ENCODE peak calls at places on chromosome 21, in four cellular contexts. Q is PC-9, S is tibial nerve, F is upper lobe of right lung. V is an unnamed sample.

GRCh38 chr21:33598051-33598450 is 9.6 kb upstream of the DONSON start:
- DNase-seq in Q (no peak), S (no peak), F (no peak), V (no peak)

GRCh38 chr21:39189857-39190604 is 6.8 kb upstream of the PSMG1 start:
- DNase-seq in Q (no peak), S (no peak), F (no peak), V (no peak)

GRCh38 chr21:34023691-34024381 is 49.5 kb upstream of the MRPS6 start:
- DNase-seq in Q (no peak), S (no peak), F (no peak), V (no peak)

GRCh38 chr21:14545906-14546480 is at the start of gene SAMSN1:
- DNase-seq in Q (no peak), S (peak; percentile 26), F (no peak), V (peak; percentile 8)

GRCh38 chr21:20882462-20883415 is 115.5 kb upstream of the NCAM2 start:
- DNase-seq in Q (no peak), S (peak; percentile 46), F (no peak), V (peak; percentile 20)

GRCh38 chr21:16420086-16420724 is 690.4 kb downstream of the USP25 start:
- DNase-seq in Q (peak; percentile 35), S (peak; percentile 59), F (no peak), V (peak; percentile 70)

GRCh38 chr21:41170442-41170841 is 2.5 kb downstream of the BACE2 start:
- DNase-seq in Q (no peak), S (peak; percentile 18), F (no peak), V (peak; percentile 59)

GRCh38 chr21:26939532-26940181 is 27.2 kb downstream of the ADAMTS5 start:
- DNase-seq in Q (no peak), S (no peak), F (no peak), V (peak; percentile 82)

GRCh38 chr21:27425574-27425973 is 458.7 kb upstream of the ADAMTS5 start:
- DNase-seq in Q (no peak), S (no peak), F (no peak), V (no peak)

GRCh38 chr21:21199342-21200102 is 201.3 kb downstream of the NCAM2 start:
- DNase-seq in Q (no peak), S (no peak), F (no peak), V (no peak)

GRCh38 chr21:21232320-21232719 is 234.1 kb downstream of the NCAM2 start:
- DNase-seq in Q (no peak), S (no peak), F (no peak), V (peak; percentile 11)

GRCh38 chr21:38959686-38960049 is 153.9 kb downstream of the ETS2 start:
- DNase-seq in Q (no peak), S (no peak), F (no peak), V (no peak)

GRCh38 chr21:28261291-28261690 is 731.4 kb downstream of the LTN1 start:
- DNase-seq in Q (no peak), S (no peak), F (no peak), V (no peak)

GRCh38 chr21:16040601-16041000 is 310.8 kb downstream of the USP25 start:
- DNase-seq in Q (no peak), S (no peak), F (no peak), V (no peak)

GRCh38 chr21:25457411-25457810 is 149.9 kb downstream of the MRPL39 start:
- DNase-seq in Q (no peak), S (no peak), F (no peak), V (no peak)

GRCh38 chr21:46550511-46550941 is 54.4 kb downstream of the S100B start:
- DNase-seq in Q (no peak), S (no peak), F (no peak), V (no peak)

GRCh38 chr21:29117372-29117955 is 13.0 kb upstream of the MAP3K7CL start:
- DNase-seq in Q (no peak), S (no peak), F (no peak), V (no peak)

GRCh38 chr21:15309721-15310120 is 244.9 kb upstream of the NRIP1 start:
- DNase-seq in Q (no peak), S (peak; percentile 73), F (no peak), V (no peak)

GRCh38 chr21:27369962-27370578 is 403.2 kb upstream of the ADAMTS5 start:
- DNase-seq in Q (no peak), S (no peak), F (no peak), V (no peak)

GRCh38 chr21:33747420-33747819 is 105.1 kb downstream of the ITSN1 start:
- DNase-seq in Q (no peak), S (no peak), F (no peak), V (no peak)

GRCh38 chr21:23886828-23887708 is 1720.2 kb downstream of the MRPL39 start:
- DNase-seq in Q (no peak), S (no peak), F (no peak), V (no peak)

GRCh38 chr21:26845750-26846035 is 484 bp upstream of the ADAMTS1 start:
- DNase-seq in Q (no peak), S (peak; percentile 22), F (no peak), V (no peak)

GRCh38 chr21:26918318-26919065 is 48.4 kb downstream of the ADAMTS5 start:
- DNase-seq in Q (no peak), S (no peak), F (no peak), V (no peak)

GRCh38 chr21:26148071-26148470 is 22.5 kb downstream of the APP start:
- DNase-seq in Q (no peak), S (no peak), F (no peak), V (peak; percentile 86)

GRCh38 chr21:39051561-39051949 is 131.7 kb downstream of the PSMG1 start:
- DNase-seq in Q (no peak), S (no peak), F (no peak), V (no peak)

GRCh38 chr21:29056538-29057050 is 16.9 kb downstream of the CCT8 start:
- DNase-seq in Q (no peak), S (no peak), F (no peak), V (no peak)

GRCh38 chr21:14267071-14267470 is 51.1 kb downstream of the RBM11 start:
- DNase-seq in Q (no peak), S (no peak), F (no peak), V (no peak)

GRCh38 chr21:22728091-22728490 is 1729.9 kb downstream of the NCAM2 start:
- DNase-seq in Q (no peak), S (no peak), F (no peak), V (no peak)

GRCh38 chr21:33324311-33325221 is at the start of gene IFNAR1:
- DNase-seq in Q (peak; percentile 80), S (peak; percentile 99), F (peak; percentile 100), V (peak; percentile 99)

GRCh38 chr21:16156841-16157240 is 427.1 kb downstream of the USP25 start:
- DNase-seq in Q (no peak), S (no peak), F (no peak), V (no peak)

GRCh38 chr21:25790122-25790951 is 55.6 kb downstream of the GABPA start:
- DNase-seq in Q (no peak), S (peak; percentile 5), F (no peak), V (no peak)

GRCh38 chr21:33136898-33137502 is 67.1 kb downstream of the OLIG1 start:
- DNase-seq in Q (no peak), S (no peak), F (no peak), V (no peak)

GRCh38 chr21:29181799-29182470 is 51.5 kb downstream of the MAP3K7CL start:
- DNase-seq in Q (peak; percentile 88), S (no peak), F (no peak), V (no peak)

GRCh38 chr21:34197561-34197960 is 124.2 kb downstream of the MRPS6 start:
- DNase-seq in Q (no peak), S (no peak), F (no peak), V (peak; percentile 73)

GRCh38 chr21:41280115-41280919 is 36.3 kb upstream of the FAM3B start:
- DNase-seq in Q (no peak), S (peak; percentile 28), F (no peak), V (no peak)

GRCh38 chr21:27024316-27024715 is 57.4 kb upstream of the ADAMTS5 start:
- DNase-seq in Q (no peak), S (no peak), F (no peak), V (no peak)

GRCh38 chr21:16137106-16137505 is 407.3 kb downstream of the USP25 start:
- DNase-seq in Q (no peak), S (no peak), F (no peak), V (no peak)

GRCh38 chr21:38958940-38959685 is 153.4 kb downstream of the ETS2 start:
- DNase-seq in Q (no peak), S (peak; percentile 77), F (no peak), V (no peak)

GRCh38 chr21:45473496-45474322 is 68.5 kb downstream of the SLC19A1 start:
- DNase-seq in Q (no peak), S (no peak), F (no peak), V (no peak)
- TF ChIP-seq CTCF in Q (no peak), S (no peak), F (no peak), V (no peak)

GRCh38 chr21:44895859-44896258 is 22.4 kb upstream of the PTTG1IP start:
- DNase-seq in Q (no peak), S (no peak), F (no peak), V (no peak)
- H3K4me1 ChIP-seq in Q (no peaks in the 10 kb centered on the region), S (no peaks in the 10 kb centered on the region), F (peaks cover 7% of the 10 kb centered on the region), V (no peaks in the 10 kb centered on the region)

GRCh38 chr21:35562876-35563275 is 497.4 kb downstream of the SETD4 start:
- DNase-seq in Q (no peak), S (no peak), F (no peak), V (no peak)

GRCh38 chr21:35559128-35559831 is 501.0 kb downstream of the SETD4 start:
- DNase-seq in Q (no peak), S (no peak), F (no peak), V (no peak)

GRCh38 chr21:35563885-35564451 is 496.4 kb downstream of the SETD4 start:
- DNase-seq in Q (no peak), S (peak; percentile 24), F (no peak), V (peak; percentile 20)

GRCh38 chr21:35559881-35560280 is 500.4 kb downstream of the SETD4 start:
- DNase-seq in Q (no peak), S (no peak), F (no peak), V (no peak)

DNA sequence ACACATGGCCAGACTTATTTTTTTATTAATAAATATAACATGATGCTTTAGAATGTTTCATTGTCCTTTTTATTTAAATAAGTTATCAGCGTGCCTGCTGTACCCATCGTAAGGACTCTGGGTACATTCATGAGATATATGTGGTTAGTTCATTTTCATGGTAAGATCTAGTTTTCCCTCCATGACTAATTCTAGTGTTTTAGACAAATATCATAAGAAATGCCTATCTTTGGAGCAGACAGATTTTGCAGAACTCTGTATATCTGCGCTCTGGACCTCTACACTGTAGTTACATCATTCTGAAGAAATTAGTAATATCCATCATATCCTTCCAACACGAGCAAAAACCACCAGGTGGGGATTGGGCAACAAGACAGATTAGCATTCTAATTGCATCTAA is 499.2 kb downstream of the SETD4 start:
- DNase-seq in Q (no peak), S (no peak), F (no peak), V (no peak)
- TF ChIP-seq CTCF in Q (no peak), S (no peak), F (no peak), V (no peak)

DNA sequence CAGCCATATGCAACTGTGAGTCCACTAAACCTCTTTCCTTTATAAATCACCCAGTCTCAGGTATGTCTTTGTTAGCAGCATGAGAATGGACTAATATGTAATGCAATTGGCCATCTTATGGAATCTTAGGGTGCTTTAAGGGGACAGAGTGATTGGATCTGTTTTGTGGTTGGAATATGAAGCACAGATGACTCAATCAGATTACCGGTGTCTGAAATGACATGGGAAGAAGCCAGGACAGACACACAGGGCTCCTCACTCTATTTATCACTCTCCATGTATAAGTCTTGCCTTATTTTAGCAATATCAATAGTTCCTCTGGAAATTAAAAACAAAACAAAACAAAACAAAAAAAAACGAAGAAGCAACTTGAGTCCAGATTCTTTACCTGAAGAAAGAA is 12.9 kb downstream of the KCNJ6 start:
- DNase-seq in Q (no peak), S (no peak), F (no peak), V (no peak)
- H3K4me1 ChIP-seq in Q (no peaks in the 10 kb centered on the region), S (no peaks in the 10 kb centered on the region), F (no peaks in the 10 kb centered on the region), V (no peaks in the 10 kb centered on the region)